ENCODE peak calls at places on chromosomes 13 and 19, in eight cellular contexts. One of them, this sample, is unnamed.

GRCh38 chr13:98813993-98814392 is 61.5 kb upstream of the SLC15A1 start:
- DNase-seq in K562: no peak
- DNase-seq in endodermal cell: no peak
- DNase-seq in mucosa of descending colon: no peak
- DNase-seq in PC-9: no peak
- DNase-seq in ascending aorta: no peak
- DNase-seq in GM12878: no peak
- DNase-seq in colonic mucosa: no peak
- DNase-seq in this sample: no peak

GRCh38 chr13:89925107-89925506 is 1422.4 kb upstream of the MIR17HG start:
- DNase-seq in K562: peak; percentile 30
- DNase-seq in endodermal cell: peak; percentile 66
- DNase-seq in mucosa of descending colon: peak; percentile 26
- DNase-seq in PC-9: no peak
- DNase-seq in ascending aorta: no peak
- DNase-seq in GM12878: no peak
- DNase-seq in colonic mucosa: no peak
- DNase-seq in this sample: no peak

GRCh38 chr19:6278740-6279619 is 795 bp downstream of the MLLT1 start:
- DNase-seq in K562: no peak
- DNase-seq in endodermal cell: peak; percentile 65
- DNase-seq in mucosa of descending colon: no peak
- DNase-seq in PC-9: no peak
- DNase-seq in ascending aorta: no peak
- DNase-seq in GM12878: no peak
- DNase-seq in colonic mucosa: no peak
- DNase-seq in this sample: no peak

GRCh38 chr13:101514695-101515275 is 62.3 kb downstream of the ITGBL1 start:
- DNase-seq in K562: peak; percentile 8
- DNase-seq in endodermal cell: peak; percentile 53
- DNase-seq in mucosa of descending colon: peak; percentile 73
- DNase-seq in PC-9: peak; percentile 64
- DNase-seq in ascending aorta: no peak
- DNase-seq in GM12878: no peak
- DNase-seq in colonic mucosa: peak; percentile 20
- DNase-seq in this sample: peak; percentile 22

GRCh38 chr13:47908200-47908902 is 92.7 kb downstream of the SUCLA2 start:
- DNase-seq in K562: peak; percentile 5
- DNase-seq in endodermal cell: no peak
- DNase-seq in mucosa of descending colon: no peak
- DNase-seq in PC-9: peak; percentile 38
- DNase-seq in ascending aorta: no peak
- DNase-seq in GM12878: no peak
- DNase-seq in colonic mucosa: no peak
- DNase-seq in this sample: no peak

GRCh38 chr13:80177327-80177726 is 163.6 kb downstream of the SPRY2 start:
- DNase-seq in K562: no peak
- DNase-seq in endodermal cell: no peak
- DNase-seq in mucosa of descending colon: no peak
- DNase-seq in PC-9: no peak
- DNase-seq in ascending aorta: no peak
- DNase-seq in GM12878: no peak
- DNase-seq in colonic mucosa: no peak
- DNase-seq in this sample: no peak

GRCh38 chr13:104011505-104012270 is 945.5 kb upstream of the SLC10A2 start:
- DNase-seq in K562: no peak
- DNase-seq in endodermal cell: peak; percentile 63
- DNase-seq in mucosa of descending colon: no peak
- DNase-seq in PC-9: no peak
- DNase-seq in ascending aorta: no peak
- DNase-seq in GM12878: no peak
- DNase-seq in colonic mucosa: no peak
- DNase-seq in this sample: no peak

GRCh38 chr19:35206379-35206778 is 22.2 kb downstream of the FAM187B start:
- DNase-seq in K562: peak; percentile 55
- DNase-seq in endodermal cell: no peak
- DNase-seq in mucosa of descending colon: peak; percentile 32
- DNase-seq in PC-9: no peak
- DNase-seq in ascending aorta: no peak
- DNase-seq in GM12878: peak; percentile 52
- DNase-seq in colonic mucosa: no peak
- DNase-seq in this sample: peak; percentile 77

GRCh38 chr19:18456974-18457373 is 19.0 kb upstream of the ISYNA1 start:
- DNase-seq in K562: no peak
- DNase-seq in endodermal cell: no peak
- DNase-seq in mucosa of descending colon: no peak
- DNase-seq in PC-9: no peak
- DNase-seq in ascending aorta: peak; percentile 87
- DNase-seq in GM12878: no peak
- DNase-seq in colonic mucosa: no peak
- DNase-seq in this sample: no peak

GRCh38 chr19:54420383-54421168 is 5.3 kb downstream of the TTYH1 start:
- DNase-seq in K562: no peak
- DNase-seq in endodermal cell: peak; percentile 88
- DNase-seq in mucosa of descending colon: no peak
- DNase-seq in PC-9: no peak
- DNase-seq in ascending aorta: no peak
- DNase-seq in GM12878: no peak
- DNase-seq in colonic mucosa: no peak
- DNase-seq in this sample: no peak

GRCh38 chr19:7376151-7376852 is 27.6 kb downstream of the ARHGEF18 start:
- DNase-seq in K562: no peak
- DNase-seq in endodermal cell: peak; percentile 78
- DNase-seq in mucosa of descending colon: no peak
- DNase-seq in PC-9: peak; percentile 85
- DNase-seq in ascending aorta: no peak
- DNase-seq in GM12878: no peak
- DNase-seq in colonic mucosa: no peak
- DNase-seq in this sample: no peak

GRCh38 chr19:54654447-54655321 is 8.1 kb upstream of the LILRB4 start:
- DNase-seq in K562: peak; percentile 69
- DNase-seq in endodermal cell: no peak
- DNase-seq in mucosa of descending colon: no peak
- DNase-seq in PC-9: no peak
- DNase-seq in ascending aorta: no peak
- DNase-seq in GM12878: no peak
- DNase-seq in colonic mucosa: no peak
- DNase-seq in this sample: no peak

GRCh38 chr19:35618857-35619256 is 6.3 kb downstream of the HAUS5 start:
- DNase-seq in K562: no peak
- DNase-seq in endodermal cell: peak; percentile 83
- DNase-seq in mucosa of descending colon: no peak
- DNase-seq in PC-9: no peak
- DNase-seq in ascending aorta: no peak
- DNase-seq in GM12878: no peak
- DNase-seq in colonic mucosa: no peak
- DNase-seq in this sample: no peak

GRCh38 chr19:1318678-1319471 is 33.2 kb downstream of the EFNA2 start:
- DNase-seq in K562: no peak
- DNase-seq in endodermal cell: no peak
- DNase-seq in mucosa of descending colon: no peak
- DNase-seq in PC-9: no peak
- DNase-seq in ascending aorta: no peak
- DNase-seq in GM12878: no peak
- DNase-seq in colonic mucosa: no peak
- DNase-seq in this sample: no peak

GRCh38 chr13:75788494-75788991 is 152.4 kb downstream of the LMO7 start:
- DNase-seq in K562: no peak
- DNase-seq in endodermal cell: no peak
- DNase-seq in mucosa of descending colon: peak; percentile 61
- DNase-seq in PC-9: peak; percentile 52
- DNase-seq in ascending aorta: no peak
- DNase-seq in GM12878: no peak
- DNase-seq in colonic mucosa: peak; percentile 74
- DNase-seq in this sample: no peak

DNA sequence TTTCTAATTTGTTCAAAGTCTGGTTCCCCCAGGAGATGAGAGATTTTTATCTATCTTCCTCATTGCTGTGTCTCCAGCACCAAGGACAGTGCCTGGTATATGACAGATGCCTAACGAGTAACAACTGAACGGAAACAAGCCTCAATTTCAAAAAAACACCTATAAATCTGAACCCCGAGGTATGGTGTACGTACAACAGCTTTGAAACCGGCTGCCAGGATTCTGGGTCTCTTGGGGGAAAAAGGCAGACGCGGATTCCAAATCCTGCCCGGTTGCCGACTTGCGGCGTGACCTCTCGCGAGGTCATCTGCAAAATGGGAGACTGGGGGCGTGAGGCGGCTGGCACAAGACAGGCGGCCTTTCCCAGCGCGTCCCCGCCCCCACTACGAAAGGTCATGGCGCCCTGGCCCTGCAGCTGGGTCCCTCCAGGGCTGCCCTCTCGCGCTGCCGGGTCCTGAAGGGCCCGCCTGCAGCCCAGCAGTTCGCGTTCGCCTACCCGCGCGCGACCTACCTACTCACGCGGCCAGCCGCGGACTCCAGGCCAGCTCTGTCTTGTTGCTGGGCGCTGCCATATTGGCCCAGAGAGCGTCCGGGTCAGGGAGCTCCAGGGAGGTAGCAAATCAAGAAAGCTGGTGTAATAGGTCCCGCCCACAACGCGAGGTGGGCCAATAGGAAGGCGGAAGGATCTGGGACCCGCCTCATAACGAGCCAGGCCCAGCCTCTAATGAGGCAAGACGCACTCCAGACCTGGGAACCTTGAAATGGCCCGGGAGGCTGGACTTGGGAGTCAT is at the start of gene ECSIT:
- DNase-seq in K562: peak; percentile 99
- DNase-seq in endodermal cell: peak; percentile 99
- DNase-seq in mucosa of descending colon: peak; percentile 99
- DNase-seq in PC-9: peak; percentile 99
- DNase-seq in ascending aorta: peak; percentile 100
- DNase-seq in GM12878: peak; percentile 90
- DNase-seq in colonic mucosa: peak; percentile 99
- DNase-seq in this sample: peak; percentile 96
- TF ChIP-seq CTCF in K562: no peak
- TF ChIP-seq CTCF in endodermal cell: no peak
- TF ChIP-seq CTCF in mucosa of descending colon: no peak
- TF ChIP-seq CTCF in PC-9: no peak
- TF ChIP-seq CTCF in ascending aorta: no peak
- TF ChIP-seq CTCF in GM12878: no peak
- TF ChIP-seq CTCF in colonic mucosa: no peak
- TF ChIP-seq CTCF in this sample: no peak

GRCh38 chr19:40803170-40803856 is 4.3 kb downstream of the EGLN2 start:
- DNase-seq in K562: no peak
- DNase-seq in endodermal cell: no peak
- DNase-seq in mucosa of descending colon: no peak
- DNase-seq in PC-9: no peak
- DNase-seq in ascending aorta: no peak
- DNase-seq in GM12878: no peak
- DNase-seq in colonic mucosa: no peak
- DNase-seq in this sample: no peak

GRCh38 chr19:40805258-40805868 is 6.4 kb downstream of the EGLN2 start:
- DNase-seq in K562: no peak
- DNase-seq in endodermal cell: no peak
- DNase-seq in mucosa of descending colon: peak; percentile 54
- DNase-seq in PC-9: no peak
- DNase-seq in ascending aorta: no peak
- DNase-seq in GM12878: no peak
- DNase-seq in colonic mucosa: peak; percentile 62
- DNase-seq in this sample: no peak

GRCh38 chr19:40806385-40807146 is 7.6 kb downstream of the EGLN2 start:
- DNase-seq in K562: peak; percentile 84
- DNase-seq in endodermal cell: peak; percentile 98
- DNase-seq in mucosa of descending colon: peak; percentile 79
- DNase-seq in PC-9: no peak
- DNase-seq in ascending aorta: peak; percentile 91
- DNase-seq in GM12878: no peak
- DNase-seq in colonic mucosa: peak; percentile 71
- DNase-seq in this sample: peak; percentile 87

GRCh38 chr19:40803857-40804782 is 5.1 kb downstream of the EGLN2 start:
- DNase-seq in K562: peak; percentile 63
- DNase-seq in endodermal cell: peak; percentile 66
- DNase-seq in mucosa of descending colon: peak; percentile 84
- DNase-seq in PC-9: no peak
- DNase-seq in ascending aorta: no peak
- DNase-seq in GM12878: peak; percentile 57
- DNase-seq in colonic mucosa: peak; percentile 86
- DNase-seq in this sample: peak; percentile 93

GRCh38 chr19:40804783-40805242 is 5.8 kb downstream of the EGLN2 start:
- DNase-seq in K562: no peak
- DNase-seq in endodermal cell: no peak
- DNase-seq in mucosa of descending colon: no peak
- DNase-seq in PC-9: no peak
- DNase-seq in ascending aorta: no peak
- DNase-seq in GM12878: no peak
- DNase-seq in colonic mucosa: peak; percentile 25
- DNase-seq in this sample: no peak
- TF ChIP-seq CTCF in K562: no peak
- TF ChIP-seq CTCF in endodermal cell: peak; percentile 33
- TF ChIP-seq CTCF in mucosa of descending colon: no peak
- TF ChIP-seq CTCF in PC-9: no peak
- TF ChIP-seq CTCF in ascending aorta: no peak
- TF ChIP-seq CTCF in GM12878: peak; percentile 12
- TF ChIP-seq CTCF in colonic mucosa: no peak
- TF ChIP-seq CTCF in this sample: no peak

GRCh38 chr19:51701468-51702100 is 8.5 kb downstream of the SPACA6 start:
- DNase-seq in K562: peak; percentile 89
- DNase-seq in endodermal cell: no peak
- DNase-seq in mucosa of descending colon: no peak
- DNase-seq in PC-9: no peak
- DNase-seq in ascending aorta: peak; percentile 43
- DNase-seq in GM12878: no peak
- DNase-seq in colonic mucosa: no peak
- DNase-seq in this sample: no peak

GRCh38 chr19:51704601-51705000 is 11.5 kb downstream of the SPACA6 start:
- DNase-seq in K562: no peak
- DNase-seq in endodermal cell: no peak
- DNase-seq in mucosa of descending colon: no peak
- DNase-seq in PC-9: no peak
- DNase-seq in ascending aorta: peak; percentile 55
- DNase-seq in GM12878: no peak
- DNase-seq in colonic mucosa: no peak
- DNase-seq in this sample: no peak

GRCh38 chr19:51702103-51702753 is 9.1 kb downstream of the SPACA6 start:
- DNase-seq in K562: peak; percentile 90
- DNase-seq in endodermal cell: peak; percentile 98
- DNase-seq in mucosa of descending colon: peak; percentile 62
- DNase-seq in PC-9: no peak
- DNase-seq in ascending aorta: peak; percentile 92
- DNase-seq in GM12878: no peak
- DNase-seq in colonic mucosa: peak; percentile 78
- DNase-seq in this sample: peak; percentile 64

GRCh38 chr19:51702754-51703654 is 9.9 kb downstream of the SPACA6 start:
- DNase-seq in K562: peak; percentile 80
- DNase-seq in endodermal cell: peak; percentile 92
- DNase-seq in mucosa of descending colon: peak; percentile 49
- DNase-seq in PC-9: no peak
- DNase-seq in ascending aorta: peak; percentile 73
- DNase-seq in GM12878: no peak
- DNase-seq in colonic mucosa: peak; percentile 70
- DNase-seq in this sample: peak; percentile 58

GRCh38 chr19:51703655-51704515 is 10.8 kb downstream of the SPACA6 start:
- DNase-seq in K562: peak; percentile 97
- DNase-seq in endodermal cell: peak; percentile 98
- DNase-seq in mucosa of descending colon: peak; percentile 99
- DNase-seq in PC-9: peak; percentile 83
- DNase-seq in ascending aorta: peak; percentile 99
- DNase-seq in GM12878: peak; percentile 45
- DNase-seq in colonic mucosa: peak; percentile 98
- DNase-seq in this sample: peak; percentile 99
- TF ChIP-seq CTCF in K562: peak; percentile 53
- TF ChIP-seq CTCF in endodermal cell: peak; percentile 75
- TF ChIP-seq CTCF in mucosa of descending colon: peak; percentile 24
- TF ChIP-seq CTCF in PC-9: peak; percentile 62
- TF ChIP-seq CTCF in ascending aorta: peak; percentile 32
- TF ChIP-seq CTCF in GM12878: peak; percentile 47
- TF ChIP-seq CTCF in colonic mucosa: peak; percentile 24
- TF ChIP-seq CTCF in this sample: no peak

GRCh38 chr13:49517461-49517860 is 21.7 kb downstream of the PHF11 start:
- DNase-seq in K562: no peak
- DNase-seq in endodermal cell: peak; percentile 70
- DNase-seq in mucosa of descending colon: no peak
- DNase-seq in PC-9: no peak
- DNase-seq in ascending aorta: no peak
- DNase-seq in GM12878: no peak
- DNase-seq in colonic mucosa: no peak
- DNase-seq in this sample: no peak
- TF ChIP-seq CTCF in K562: peak; percentile 27
- TF ChIP-seq CTCF in endodermal cell: peak; percentile 73
- TF ChIP-seq CTCF in mucosa of descending colon: no peak
- TF ChIP-seq CTCF in PC-9: no peak
- TF ChIP-seq CTCF in ascending aorta: no peak
- TF ChIP-seq CTCF in GM12878: peak; percentile 22
- TF ChIP-seq CTCF in colonic mucosa: no peak
- TF ChIP-seq CTCF in this sample: no peak

This sample was measured in Peyer's patch.